ENCODE peak calls at places on chromosome 12, in four cellular contexts. Q is effector memory CD4-positive, alpha-beta T cell; C is heart left ventricle; B is CD4-positive, CD25-positive, alpha-beta regulatory T cell. X is an unnamed sample.

GRCh38 chr12:76914102-76914859 is 35.5 kb upstream of the CSRP2 start:
- DNase-seq in Q (no peak), B (no peak), C (no peak), X (no peak)

GRCh38 chr12:14824012-14824634 is 10.1 kb upstream of the SMCO3 start:
- DNase-seq in Q (no peak), B (no peak), C (no peak), X (no peak)

GRCh38 chr12:132729541-132730320 is 19.1 kb downstream of the PGAM5 start:
- DNase-seq in Q (no peak), B (no peak), C (no peak), X (no peak)

GRCh38 chr12:94644141-94644575 is 6.2 kb downstream of the TMCC3 start:
- DNase-seq in Q (no peak), C (peak; percentile 15), B (no peak), X (no peak)

GRCh38 chr12:84857809-84858208 is 54.8 kb downstream of the SLC6A15 start:
- DNase-seq in Q (no peak), C (no peak), B (no peak), X (no peak)

GRCh38 chr12:102765736-102766135 is 151.3 kb downstream of the PAH start:
- DNase-seq in C (no peak), Q (no peak), B (no peak), X (no peak)

GRCh38 chr12:102596016-102596415 is 115.7 kb upstream of the IGF1 start:
- DNase-seq in C (no peak), B (no peak), Q (no peak), X (no peak)

GRCh38 chr12:76641961-76642360 is 82.4 kb upstream of the OSBPL8 start:
- DNase-seq in B (no peak), Q (no peak), C (no peak), X (no peak)

GRCh38 chr12:124586756-124587155 is 19.3 kb upstream of the NCOR2 start:
- DNase-seq in C (no peak), Q (no peak), B (no peak), X (no peak)

GRCh38 chr12:18861287-18861858 is 123.5 kb downstream of the CAPZA3 start:
- DNase-seq in C (no peak), Q (no peak), B (no peak), X (no peak)

GRCh38 chr12:95646781-95647184 is 95.5 kb upstream of the USP44 start:
- DNase-seq in B (no peak), Q (no peak), C (no peak), X (no peak)

GRCh38 chr12:34379142-34379541 is 356.8 kb downstream of the ALG10 start:
- DNase-seq in C (no peak), Q (no peak), B (no peak), X (no peak)

GRCh38 chr12:108696111-108696995 is 35.0 kb downstream of the CORO1C start:
- DNase-seq in B (no peak), Q (no peak), C (no peak), X (no peak)

GRCh38 chr12:50221228-50222008 is 54.2 kb upstream of the CERS5 start:
- DNase-seq in C (peak; percentile 15), B (no peak), Q (no peak), X (no peak)

GRCh38 chr12:50218386-50218785 is 51.2 kb upstream of the CERS5 start:
- DNase-seq in Q (no peak), B (no peak), C (no peak), X (no peak)

GRCh38 chr12:50219544-50219943 is 52.4 kb upstream of the CERS5 start:
- DNase-seq in Q (no peak), B (no peak), C (no peak), X (no peak)

GRCh38 chr12:50222275-50222783 is 55.2 kb upstream of the CERS5 start:
- DNase-seq in C (peak; percentile 57), B (peak; percentile 20), Q (no peak), X (peak; percentile 31)

GRCh38 chr12:50220357-50221061 is 53.3 kb upstream of the CERS5 start:
- DNase-seq in C (no peak), Q (no peak), B (no peak), X (peak; percentile 30)
- H3K27ac ChIP-seq in C (peak overlapping the region; percentile 54), Q (peak overlapping the region; percentile 65), B (peak overlapping the region; percentile 77), X (peak overlapping the region; percentile 74)

GRCh38 chr12:910416-910815 is 39.1 kb downstream of the RAD52 start:
- DNase-seq in B (no peak), Q (no peak), C (no peak), X (no peak)
- H3K36me3 ChIP-seq in B (peaks cover 95% of the 10 kb centered on the region), Q (peaks cover 92% of the 10 kb centered on the region), C (peaks cover 99% of the 10 kb centered on the region), X (peaks cover 36% of the 10 kb centered on the region)

GRCh38 chr12:10959777-10960176 is 20.7 kb upstream of the TAS2R14 start:
- DNase-seq in C (no peak), Q (no peak), B (no peak), X (no peak)
- H3K4me3 ChIP-seq in C (no peak overlapping the region), Q (no peak overlapping the region), B (no peak overlapping the region), X (no peak overlapping the region)

GRCh38 chr12:83317641-83318040 is 630.9 kb downstream of the TMTC2 start:
- DNase-seq in B (no peak), Q (no peak), C (no peak), X (no peak)
- H3K27ac ChIP-seq in B (no peak overlapping the region), Q (no peak overlapping the region), C (no peak overlapping the region), X (no peak overlapping the region)

GRCh38 chr12:105141320-105141918 is 33.9 kb downstream of the WASHC4 start:
- DNase-seq in Q (no peak), B (no peak), C (no peak), X (no peak)
- H3K36me3 ChIP-seq in Q (peaks cover 43% of the 10 kb centered on the region), B (peaks cover 56% of the 10 kb centered on the region), C (peaks cover 100% of the 10 kb centered on the region), X (no peaks in the 10 kb centered on the region)

DNA sequence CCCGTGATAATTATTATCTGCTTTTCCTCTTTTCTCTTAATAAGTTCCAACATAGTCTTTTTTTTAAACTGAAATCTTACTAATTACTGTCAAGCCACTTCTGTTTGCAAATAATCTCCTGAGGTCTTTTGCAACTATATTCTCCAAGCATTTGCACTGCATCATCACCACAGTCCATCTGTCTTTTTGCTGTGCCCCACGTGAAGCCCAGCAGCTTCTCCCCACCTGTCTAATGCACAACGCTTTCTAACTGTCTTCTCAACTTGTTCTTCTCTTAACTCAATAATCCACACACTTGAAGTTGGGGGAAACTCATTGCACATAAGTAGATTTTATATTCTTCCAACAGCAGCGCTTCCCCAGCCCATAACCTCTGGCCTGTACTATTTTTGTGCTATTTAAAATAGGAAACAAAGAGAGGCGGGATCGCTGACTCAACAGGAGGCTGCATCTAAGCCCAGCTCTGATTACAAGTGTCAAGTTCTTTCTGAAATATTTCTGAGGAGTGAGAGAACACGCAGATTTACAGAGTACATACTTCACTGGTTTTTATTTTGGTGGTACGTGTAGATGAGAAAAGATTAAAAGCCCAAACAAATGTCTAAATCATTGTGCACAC is 226.7 kb downstream of the GXYLT1 start:
- DNase-seq in Q (no peak), B (no peak), C (no peak), X (no peak)
- H3K4me3 ChIP-seq in Q (no peak overlapping the region), B (no peak overlapping the region), C (no peak overlapping the region), X (no peak overlapping the region)

GRCh38 chr12:52965337-52965731 is 16.4 kb downstream of the KRT18 start:
- DNase-seq in Q (no peak), C (no peak), B (no peak), X (no peak)
- H3K27ac ChIP-seq in Q (no peak overlapping the region), C (no peak overlapping the region), B (no peak overlapping the region), X (no peak overlapping the region)

GRCh38 chr12:6560501-6561205 is 4.8 kb upstream of the IFFO1 start:
- DNase-seq in C (no peak), B (no peak), Q (no peak), X (no peak)
- H3K36me3 ChIP-seq in C (peaks cover 79% of the 10 kb centered on the region), B (peaks cover 53% of the 10 kb centered on the region), Q (peaks cover 54% of the 10 kb centered on the region), X (peaks cover 55% of the 10 kb centered on the region)

X was measured in naive thymus-derived CD4-positive, alpha-beta T cell.